ENCODE peak calls at places on chromosomes 6 and 20, in nine cellular contexts. One of them, this sample, is unnamed.

GRCh38 chr6:111061493-111061892 is 25.8 kb upstream of the SLC16A10 start:
- DNase-seq in testis: no peak
- DNase-seq in H1: no peak
- DNase-seq in tibial nerve: no peak
- DNase-seq in ovary: no peak
- DNase-seq in right lobe of liver: no peak
- DNase-seq in HCT116: no peak
- DNase-seq in spleen: no peak
- DNase-seq in stomach: no peak
- DNase-seq in this sample: no peak

GRCh38 chr20:7770046-7770445 is 170.2 kb downstream of the HAO1 start:
- DNase-seq in stomach: no peak
- DNase-seq in right lobe of liver: no peak
- DNase-seq in tibial nerve: no peak
- DNase-seq in H1: no peak
- DNase-seq in HCT116: no peak
- DNase-seq in testis: no peak
- DNase-seq in spleen: no peak
- DNase-seq in ovary: no peak
- DNase-seq in this sample: no peak

GRCh38 chr20:38559764-38560163 is 21.2 kb upstream of the ADIG start:
- DNase-seq in H1: no peak
- DNase-seq in tibial nerve: no peak
- DNase-seq in stomach: no peak
- DNase-seq in ovary: no peak
- DNase-seq in HCT116: no peak
- DNase-seq in right lobe of liver: no peak
- DNase-seq in testis: no peak
- DNase-seq in spleen: no peak
- DNase-seq in this sample: no peak

GRCh38 chr20:58839474-58839874 is 11.2 kb downstream of the GNAS-AS1 start:
- DNase-seq in ovary: peak
- DNase-seq in HCT116: peak
- DNase-seq in stomach: no peak
- DNase-seq in tibial nerve: no peak
- DNase-seq in testis: peak
- DNase-seq in H1: no peak
- DNase-seq in right lobe of liver: no peak
- DNase-seq in spleen: peak
- DNase-seq in this sample: peak

GRCh38 chr6:116381000-116381399 is 10.3 kb downstream of the DSE start:
- DNase-seq in stomach: no peak
- DNase-seq in tibial nerve: no peak
- DNase-seq in HCT116: no peak
- DNase-seq in testis: no peak
- DNase-seq in H1: no peak
- DNase-seq in right lobe of liver: no peak
- DNase-seq in ovary: no peak
- DNase-seq in spleen: no peak
- DNase-seq in this sample: no peak

GRCh38 chr6:109515781-109516409 is 32.9 kb upstream of the ZBTB24 start:
- DNase-seq in tibial nerve: no peak
- DNase-seq in HCT116: no peak
- DNase-seq in right lobe of liver: no peak
- DNase-seq in H1: no peak
- DNase-seq in stomach: no peak
- DNase-seq in testis: no peak
- DNase-seq in spleen: no peak
- DNase-seq in ovary: no peak
- DNase-seq in this sample: no peak

GRCh38 chr6:28506807-28507475 is 8.7 kb downstream of the GPX6 start:
- DNase-seq in testis: no peak
- DNase-seq in right lobe of liver: no peak
- DNase-seq in HCT116: no peak
- DNase-seq in tibial nerve: no peak
- DNase-seq in ovary: no peak
- DNase-seq in spleen: no peak
- DNase-seq in H1: no peak
- DNase-seq in stomach: no peak
- DNase-seq in this sample: no peak

GRCh38 chr6:152932865-152933264 is 50.0 kb downstream of the FBXO5 start:
- DNase-seq in spleen: no peak
- DNase-seq in ovary: no peak
- DNase-seq in tibial nerve: no peak
- DNase-seq in right lobe of liver: no peak
- DNase-seq in stomach: no peak
- DNase-seq in testis: no peak
- DNase-seq in HCT116: no peak
- DNase-seq in H1: no peak
- DNase-seq in this sample: no peak

GRCh38 chr6:10256113-10256690 is 158.7 kb downstream of the TFAP2A start:
- DNase-seq in testis: no peak
- DNase-seq in H1: no peak
- DNase-seq in HCT116: peak
- DNase-seq in spleen: no peak
- DNase-seq in stomach: no peak
- DNase-seq in tibial nerve: no peak
- DNase-seq in ovary: no peak
- DNase-seq in right lobe of liver: no peak
- DNase-seq in this sample: no peak

GRCh38 chr20:45892049-45892816 is 1.1 kb downstream of the CTSA start:
- DNase-seq in testis: peak
- DNase-seq in ovary: no peak
- DNase-seq in H1: no peak
- DNase-seq in HCT116: no peak
- DNase-seq in right lobe of liver: no peak
- DNase-seq in tibial nerve: no peak
- DNase-seq in stomach: peak
- DNase-seq in spleen: no peak
- DNase-seq in this sample: peak

GRCh38 chr20:10502098-10502526 is 67.0 kb downstream of the SLX4IP start:
- DNase-seq in ovary: no peak
- DNase-seq in HCT116: no peak
- DNase-seq in stomach: no peak
- DNase-seq in right lobe of liver: no peak
- DNase-seq in tibial nerve: no peak
- DNase-seq in testis: no peak
- DNase-seq in spleen: no peak
- DNase-seq in H1: no peak
- DNase-seq in this sample: no peak

GRCh38 chr20:10504893-10505292 is 69.8 kb downstream of the SLX4IP start:
- DNase-seq in right lobe of liver: no peak
- DNase-seq in testis: peak
- DNase-seq in stomach: no peak
- DNase-seq in H1: no peak
- DNase-seq in spleen: no peak
- DNase-seq in tibial nerve: peak
- DNase-seq in HCT116: no peak
- DNase-seq in ovary: no peak
- DNase-seq in this sample: no peak

GRCh38 chr20:10497283-10497682 is 62.2 kb downstream of the SLX4IP start:
- DNase-seq in HCT116: no peak
- DNase-seq in testis: no peak
- DNase-seq in tibial nerve: no peak
- DNase-seq in spleen: no peak
- DNase-seq in right lobe of liver: no peak
- DNase-seq in stomach: no peak
- DNase-seq in H1: no peak
- DNase-seq in ovary: no peak
- DNase-seq in this sample: no peak

GRCh38 chr20:10498196-10498595 is 63.1 kb downstream of the SLX4IP start:
- DNase-seq in right lobe of liver: no peak
- DNase-seq in H1: no peak
- DNase-seq in ovary: no peak
- DNase-seq in HCT116: no peak
- DNase-seq in stomach: no peak
- DNase-seq in spleen: no peak
- DNase-seq in tibial nerve: no peak
- DNase-seq in testis: no peak
- DNase-seq in this sample: no peak

GRCh38 chr20:10501377-10501776 is 66.3 kb downstream of the SLX4IP start:
- DNase-seq in tibial nerve: no peak
- DNase-seq in ovary: no peak
- DNase-seq in right lobe of liver: no peak
- DNase-seq in HCT116: no peak
- DNase-seq in testis: peak
- DNase-seq in H1: no peak
- DNase-seq in stomach: no peak
- DNase-seq in spleen: no peak
- DNase-seq in this sample: peak
- TF ChIP-seq POLR2A in tibial nerve: no peak
- TF ChIP-seq POLR2A in ovary: no peak
- TF ChIP-seq POLR2A in right lobe of liver: no peak
- TF ChIP-seq POLR2A in HCT116: no peak
- TF ChIP-seq POLR2A in testis: no peak
- TF ChIP-seq POLR2A in H1: no peak
- TF ChIP-seq POLR2A in stomach: no peak
- TF ChIP-seq POLR2A in spleen: no peak
- TF ChIP-seq POLR2A in this sample: no peak

DNA sequence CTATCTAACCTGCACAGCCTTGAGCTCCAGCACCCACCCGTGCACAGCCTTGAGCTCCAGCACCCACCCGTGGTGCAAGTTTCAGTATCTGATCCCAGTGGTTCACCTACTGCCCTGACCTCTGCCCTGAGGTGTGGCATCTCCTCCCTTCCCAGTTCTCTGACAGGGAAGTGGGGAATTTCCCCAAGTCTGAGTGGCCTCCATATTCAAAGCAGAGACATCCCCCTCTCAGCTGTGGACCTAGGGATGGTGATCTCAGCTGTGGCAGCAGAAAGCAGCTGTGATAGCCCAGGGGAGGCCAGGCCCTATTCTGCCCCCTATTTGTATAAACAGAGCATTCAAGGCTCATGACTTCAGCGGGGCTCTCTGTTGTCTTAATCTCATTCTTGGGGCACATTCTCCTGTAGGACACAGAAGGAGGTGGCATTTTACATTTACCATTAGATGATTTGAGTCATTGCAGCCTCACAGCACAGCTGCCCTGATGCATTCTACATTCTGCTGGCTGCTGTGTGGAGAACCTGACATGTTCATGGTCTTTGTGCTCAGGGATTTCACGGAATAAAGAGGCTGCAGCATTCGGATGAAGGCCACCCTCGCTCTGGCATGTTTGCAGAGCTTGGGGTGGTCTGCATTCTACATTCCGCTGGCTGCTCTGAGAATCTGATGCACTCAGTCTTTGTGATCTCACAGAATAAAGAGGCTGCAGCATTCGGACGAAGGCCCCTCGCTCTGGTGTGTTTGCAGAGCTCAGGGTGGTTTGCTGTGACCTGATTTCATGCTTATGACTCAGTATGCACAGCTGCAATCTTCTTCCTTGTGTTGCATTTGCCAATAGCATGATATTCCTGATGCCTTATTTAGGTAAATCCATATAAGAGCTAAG is 16.9 kb downstream of the GPR31 start:
- DNase-seq in spleen: no peak
- DNase-seq in ovary: no peak
- DNase-seq in testis: no peak
- DNase-seq in H1: no peak
- DNase-seq in tibial nerve: no peak
- DNase-seq in right lobe of liver: no peak
- DNase-seq in HCT116: no peak
- DNase-seq in stomach: no peak
- DNase-seq in this sample: peak
- H3K27ac ChIP-seq in spleen: no peak
- H3K27ac ChIP-seq in ovary: no peak
- H3K27ac ChIP-seq in testis: no peak
- H3K27ac ChIP-seq in H1: no peak
- H3K27ac ChIP-seq in tibial nerve: no peak
- H3K27ac ChIP-seq in right lobe of liver: no peak
- H3K27ac ChIP-seq in HCT116: no peak
- H3K27ac ChIP-seq in stomach: no peak
- H3K27ac ChIP-seq in this sample: no peak

GRCh38 chr20:32358883-32359632 is 927 bp downstream of the ASXL1 start:
- DNase-seq in right lobe of liver: peak
- DNase-seq in testis: peak
- DNase-seq in stomach: peak
- DNase-seq in ovary: peak
- DNase-seq in tibial nerve: peak
- DNase-seq in spleen: peak
- DNase-seq in H1: peak
- DNase-seq in HCT116: no peak
- DNase-seq in this sample: peak

GRCh38 chr20:32358632-32358882 is 426 bp downstream of the ASXL1 start:
- DNase-seq in right lobe of liver: no peak
- DNase-seq in testis: no peak
- DNase-seq in tibial nerve: no peak
- DNase-seq in H1: no peak
- DNase-seq in spleen: no peak
- DNase-seq in ovary: no peak
- DNase-seq in HCT116: no peak
- DNase-seq in stomach: no peak
- DNase-seq in this sample: no peak

GRCh38 chr20:32356935-32357868 is 929 bp upstream of the ASXL1 start:
- DNase-seq in H1: no peak
- DNase-seq in HCT116: peak
- DNase-seq in stomach: no peak
- DNase-seq in spleen: no peak
- DNase-seq in ovary: peak
- DNase-seq in tibial nerve: peak
- DNase-seq in right lobe of liver: peak
- DNase-seq in testis: peak
- DNase-seq in this sample: peak

GRCh38 chr20:32359633-32360332 is 1.7 kb downstream of the ASXL1 start:
- DNase-seq in HCT116: no peak
- DNase-seq in ovary: no peak
- DNase-seq in tibial nerve: no peak
- DNase-seq in stomach: no peak
- DNase-seq in testis: no peak
- DNase-seq in H1: no peak
- DNase-seq in right lobe of liver: no peak
- DNase-seq in spleen: no peak
- DNase-seq in this sample: no peak

GRCh38 chr20:32357869-32358631 is at the start of gene ASXL1:
- DNase-seq in stomach: peak
- DNase-seq in tibial nerve: peak
- DNase-seq in testis: peak
- DNase-seq in HCT116: peak
- DNase-seq in H1: peak
- DNase-seq in ovary: peak
- DNase-seq in right lobe of liver: peak
- DNase-seq in spleen: peak
- DNase-seq in this sample: peak
- TF ChIP-seq POLR2A in stomach: no peak
- TF ChIP-seq POLR2A in tibial nerve: peak
- TF ChIP-seq POLR2A in testis: peak
- TF ChIP-seq POLR2A in HCT116: no peak
- TF ChIP-seq POLR2A in H1: peak
- TF ChIP-seq POLR2A in ovary: peak
- TF ChIP-seq POLR2A in right lobe of liver: peak
- TF ChIP-seq POLR2A in spleen: peak
- TF ChIP-seq POLR2A in this sample: no peak

DNA sequence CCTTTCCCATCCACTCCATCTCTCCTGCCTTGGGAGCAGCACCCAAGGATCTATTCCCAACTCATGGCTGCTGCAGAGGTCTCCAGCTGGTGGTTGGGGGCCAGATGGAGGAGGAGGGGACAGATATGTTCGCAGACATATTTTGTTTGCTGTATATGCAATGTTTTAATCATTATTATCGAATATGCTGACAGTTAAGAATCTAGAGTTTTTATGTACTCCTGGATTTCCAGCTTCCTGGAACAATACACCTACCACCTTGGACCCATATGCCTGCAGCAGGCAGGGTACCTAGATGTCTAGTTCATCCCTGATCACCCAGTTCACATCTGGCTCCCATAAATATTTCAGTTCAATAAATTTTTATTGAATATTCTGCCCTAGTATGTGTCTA is 9.0 kb downstream of the FAM110A start:
- DNase-seq in HCT116: no peak
- DNase-seq in right lobe of liver: no peak
- DNase-seq in ovary: no peak
- DNase-seq in H1: no peak
- DNase-seq in tibial nerve: no peak
- DNase-seq in spleen: no peak
- DNase-seq in testis: no peak
- DNase-seq in stomach: no peak
- DNase-seq in this sample: no peak
- H3K27ac ChIP-seq in HCT116: peak
- H3K27ac ChIP-seq in right lobe of liver: no peak
- H3K27ac ChIP-seq in ovary: no peak
- H3K27ac ChIP-seq in H1: no peak
- H3K27ac ChIP-seq in tibial nerve: no peak
- H3K27ac ChIP-seq in spleen: no peak
- H3K27ac ChIP-seq in testis: no peak
- H3K27ac ChIP-seq in stomach: peak
- H3K27ac ChIP-seq in this sample: peak

This sample was measured in upper lobe of left lung.